ENCODE peak calls at places on chromosome 19, in ten cellular contexts. F, J, Y, U, S, M, L, C, B and R are unnamed samples.

GRCh38 chr19:52343548-52343947 is 7.5 kb downstream of the ZNF610 start:
- DNase-seq in F (peak), J (peak), Y (peak), U (peak), S (no peak), M (no peak), L (peak), C (peak), B (no peak), R (no peak)

GRCh38 chr19:49793561-49793840 is 19.6 kb downstream of the FUZ start:
- DNase-seq in F (no peak), J (no peak), Y (no peak), U (peak), S (no peak), M (no peak), L (no peak), C (no peak), B (no peak), R (peak)

GRCh38 chr19:39555883-39556282 is 15.9 kb upstream of the EID2 start:
- DNase-seq in F (no peak), J (no peak), Y (no peak), U (no peak), S (no peak), M (no peak), L (no peak), C (peak), B (no peak), R (no peak)

GRCh38 chr19:54416695-54417491 is 1.6 kb downstream of the TTYH1 start:
- DNase-seq in F (peak), J (no peak), Y (no peak), U (no peak), S (no peak), M (no peak), L (no peak), C (no peak), B (no peak), R (no peak)

GRCh38 chr19:51794865-51795490 is at the start of gene FPR3:
- DNase-seq in F (no peak), J (no peak), Y (no peak), U (no peak), S (no peak), M (no peak), L (no peak), C (no peak), B (no peak), R (no peak)

GRCh38 chr19:547836-548720 is 4.2 kb downstream of the GZMM start:
- DNase-seq in F (no peak), J (no peak), Y (no peak), U (no peak), S (no peak), M (no peak), L (no peak), C (no peak), B (no peak), R (no peak)

GRCh38 chr19:50510121-50510670 is 795 bp downstream of the JOSD2 start:
- DNase-seq in F (no peak), J (peak), Y (no peak), U (peak), S (no peak), M (no peak), L (no peak), C (no peak), B (no peak), R (no peak)

GRCh38 chr19:42420055-42420544 is 7.1 kb downstream of the LIPE start:
- DNase-seq in F (peak), J (peak), Y (peak), U (peak), S (no peak), M (no peak), L (peak), C (peak), B (peak), R (peak)

GRCh38 chr19:15177269-15178116 is 23.3 kb downstream of the NOTCH3 start:
- DNase-seq in F (peak), J (peak), Y (peak), U (peak), S (peak), M (peak), L (peak), C (peak), B (peak), R (peak)

GRCh38 chr19:50842130-50842529 is 8.8 kb upstream of the KLK15 start:
- DNase-seq in F (no peak), J (no peak), Y (no peak), U (no peak), S (no peak), M (no peak), L (no peak), C (no peak), B (no peak), R (no peak)

GRCh38 chr19:1064661-1065605 is 2.0 kb upstream of the ARHGAP45 start:
- DNase-seq in F (peak), J (peak), Y (peak), U (peak), S (no peak), M (peak), L (peak), C (peak), B (no peak), R (no peak)

GRCh38 chr19:56269348-56269747 is 3.2 kb upstream of the EDDM13 start:
- DNase-seq in F (no peak), J (no peak), Y (no peak), U (no peak), S (no peak), M (no peak), L (no peak), C (no peak), B (no peak), R (no peak)

GRCh38 chr19:49432141-49433073 is 7.2 kb downstream of the GFY start:
- DNase-seq in F (no peak), J (no peak), Y (no peak), U (no peak), S (no peak), M (no peak), L (no peak), C (peak), B (no peak), R (no peak)

GRCh38 chr19:31223805-31224534 is 125.3 kb downstream of the TSHZ3 start:
- DNase-seq in F (no peak), J (peak), Y (no peak), U (peak), S (no peak), M (peak), L (no peak), C (no peak), B (no peak), R (no peak)

GRCh38 chr19:27742041-27742440 is 1470.9 kb downstream of the UQCRFS1 start:
- DNase-seq in F (no peak), J (no peak), Y (no peak), U (no peak), S (no peak), M (no peak), L (no peak), C (no peak), B (no peak), R (no peak)

GRCh38 chr19:13843104-13843921 is 33.6 kb upstream of the NANOS3 start:
- DNase-seq in F (peak), J (peak), Y (no peak), U (peak), S (no peak), M (no peak), L (no peak), C (no peak), B (no peak), R (peak)

GRCh38 chr19:3670796-3671679 is 29.2 kb downstream of the PIP5K1C start:
- DNase-seq in F (no peak), J (peak), Y (no peak), U (peak), S (no peak), M (no peak), L (no peak), C (peak), B (peak), R (no peak)

GRCh38 chr19:38951187-38951586 is 20.4 kb downstream of the MRPS12 start:
- DNase-seq in F (no peak), J (no peak), Y (no peak), U (no peak), S (no peak), M (no peak), L (no peak), C (no peak), B (no peak), R (no peak)

GRCh38 chr19:56110515-56111448 is 10.3 kb downstream of the ZNF787 start:
- DNase-seq in F (no peak), J (peak), Y (no peak), U (peak), S (no peak), M (no peak), L (no peak), C (no peak), B (no peak), R (peak)

GRCh38 chr19:40445945-40446784 is 2.0 kb upstream of the SERTAD3 start:
- DNase-seq in F (no peak), J (no peak), Y (no peak), U (peak), S (no peak), M (no peak), L (no peak), C (no peak), B (no peak), R (no peak)

GRCh38 chr19:16702123-16702522 is 17.5 kb upstream of the NWD1 start:
- DNase-seq in F (no peak), J (peak), Y (no peak), U (peak), S (no peak), M (no peak), L (no peak), C (peak), B (no peak), R (no peak)

GRCh38 chr19:2617393-2618165 is 84.9 kb downstream of the GNG7 start:
- DNase-seq in F (no peak), J (no peak), Y (no peak), U (no peak), S (no peak), M (no peak), L (no peak), C (no peak), B (no peak), R (no peak)

GRCh38 chr19:44878119-44878865 is 12.8 kb upstream of the TOMM40 start:
- DNase-seq in F (no peak), J (no peak), Y (no peak), U (no peak), S (no peak), M (no peak), L (no peak), C (no peak), B (no peak), R (no peak)

GRCh38 chr19:28905996-28906395 is 307.0 kb downstream of the UQCRFS1 start:
- DNase-seq in F (no peak), J (no peak), Y (no peak), U (peak), S (no peak), M (no peak), L (no peak), C (no peak), B (no peak), R (no peak)